ENCODE peak calls at places on chromosomes 13 and 19, in eight cellular contexts. One of them, this sample, is unnamed.

GRCh38 chr19:14432817-14433453 is at the start of gene PKN1:
- DNase-seq in transverse colon: peak
- DNase-seq in body of pancreas: peak
- DNase-seq in nephron progenitor cell: peak
- DNase-seq in neural progenitor cell: peak
- DNase-seq in activated CD8-positive, alpha-beta T cell treated with anti-CD3 and anti-CD28 coated beads for 36 hours: peak
- DNase-seq in MCF 10A: no peak
- DNase-seq in fibroblast of pulmonary artery: peak
- DNase-seq in this sample: peak

GRCh38 chr13:41590122-41590521 is 132.8 kb downstream of the RGCC start:
- DNase-seq in activated CD8-positive, alpha-beta T cell treated with anti-CD3 and anti-CD28 coated beads for 36 hours: no peak
- DNase-seq in transverse colon: no peak
- DNase-seq in fibroblast of pulmonary artery: no peak
- DNase-seq in neural progenitor cell: no peak
- DNase-seq in body of pancreas: no peak
- DNase-seq in MCF 10A: no peak
- DNase-seq in nephron progenitor cell: no peak
- DNase-seq in this sample: no peak

GRCh38 chr13:98200211-98200878 is 23.3 kb upstream of the RNF113B start:
- DNase-seq in activated CD8-positive, alpha-beta T cell treated with anti-CD3 and anti-CD28 coated beads for 36 hours: no peak
- DNase-seq in body of pancreas: no peak
- DNase-seq in neural progenitor cell: no peak
- DNase-seq in fibroblast of pulmonary artery: no peak
- DNase-seq in transverse colon: no peak
- DNase-seq in MCF 10A: no peak
- DNase-seq in nephron progenitor cell: no peak
- DNase-seq in this sample: no peak

GRCh38 chr13:50850445-50850844 is 7.0 kb upstream of the DLEU7 start:
- DNase-seq in fibroblast of pulmonary artery: no peak
- DNase-seq in transverse colon: no peak
- DNase-seq in activated CD8-positive, alpha-beta T cell treated with anti-CD3 and anti-CD28 coated beads for 36 hours: no peak
- DNase-seq in MCF 10A: no peak
- DNase-seq in body of pancreas: no peak
- DNase-seq in nephron progenitor cell: no peak
- DNase-seq in neural progenitor cell: no peak
- DNase-seq in this sample: no peak

GRCh38 chr19:2270572-2271515 is 11.1 kb downstream of the PEAK3 start:
- DNase-seq in activated CD8-positive, alpha-beta T cell treated with anti-CD3 and anti-CD28 coated beads for 36 hours: peak
- DNase-seq in neural progenitor cell: peak
- DNase-seq in nephron progenitor cell: peak
- DNase-seq in body of pancreas: peak
- DNase-seq in MCF 10A: peak
- DNase-seq in fibroblast of pulmonary artery: peak
- DNase-seq in transverse colon: peak
- DNase-seq in this sample: peak

GRCh38 chr19:18629166-18630088 is 7.4 kb upstream of the KLHL26 start:
- DNase-seq in body of pancreas: peak
- DNase-seq in fibroblast of pulmonary artery: peak
- DNase-seq in activated CD8-positive, alpha-beta T cell treated with anti-CD3 and anti-CD28 coated beads for 36 hours: no peak
- DNase-seq in nephron progenitor cell: no peak
- DNase-seq in MCF 10A: no peak
- DNase-seq in neural progenitor cell: peak
- DNase-seq in transverse colon: no peak
- DNase-seq in this sample: no peak

GRCh38 chr19:45448887-45449299 is 18.9 kb upstream of the FOSB start:
- DNase-seq in transverse colon: peak
- DNase-seq in activated CD8-positive, alpha-beta T cell treated with anti-CD3 and anti-CD28 coated beads for 36 hours: no peak
- DNase-seq in body of pancreas: no peak
- DNase-seq in fibroblast of pulmonary artery: no peak
- DNase-seq in neural progenitor cell: no peak
- DNase-seq in MCF 10A: peak
- DNase-seq in nephron progenitor cell: no peak
- DNase-seq in this sample: peak

GRCh38 chr13:59674616-59675015 is 489.1 kb downstream of the DIAPH3 start:
- DNase-seq in activated CD8-positive, alpha-beta T cell treated with anti-CD3 and anti-CD28 coated beads for 36 hours: no peak
- DNase-seq in nephron progenitor cell: no peak
- DNase-seq in body of pancreas: no peak
- DNase-seq in transverse colon: no peak
- DNase-seq in fibroblast of pulmonary artery: no peak
- DNase-seq in MCF 10A: no peak
- DNase-seq in neural progenitor cell: no peak
- DNase-seq in this sample: no peak

GRCh38 chr19:10168386-10168948 is 26.3 kb downstream of the DNMT1 start:
- DNase-seq in nephron progenitor cell: no peak
- DNase-seq in MCF 10A: no peak
- DNase-seq in neural progenitor cell: no peak
- DNase-seq in transverse colon: no peak
- DNase-seq in activated CD8-positive, alpha-beta T cell treated with anti-CD3 and anti-CD28 coated beads for 36 hours: no peak
- DNase-seq in fibroblast of pulmonary artery: no peak
- DNase-seq in body of pancreas: no peak
- DNase-seq in this sample: no peak

GRCh38 chr13:113557013-113557412 is 27.5 kb upstream of the TFDP1 start:
- DNase-seq in transverse colon: peak
- DNase-seq in activated CD8-positive, alpha-beta T cell treated with anti-CD3 and anti-CD28 coated beads for 36 hours: no peak
- DNase-seq in fibroblast of pulmonary artery: no peak
- DNase-seq in body of pancreas: no peak
- DNase-seq in nephron progenitor cell: no peak
- DNase-seq in MCF 10A: no peak
- DNase-seq in neural progenitor cell: no peak
- DNase-seq in this sample: no peak

GRCh38 chr13:112959701-112960542 is 9.1 kb upstream of the MCF2L start:
- DNase-seq in neural progenitor cell: no peak
- DNase-seq in fibroblast of pulmonary artery: no peak
- DNase-seq in activated CD8-positive, alpha-beta T cell treated with anti-CD3 and anti-CD28 coated beads for 36 hours: no peak
- DNase-seq in body of pancreas: no peak
- DNase-seq in MCF 10A: no peak
- DNase-seq in nephron progenitor cell: no peak
- DNase-seq in transverse colon: no peak
- DNase-seq in this sample: no peak

GRCh38 chr19:48149430-48149829 is 20.7 kb downstream of the LIG1 start:
- DNase-seq in body of pancreas: no peak
- DNase-seq in neural progenitor cell: no peak
- DNase-seq in transverse colon: peak
- DNase-seq in activated CD8-positive, alpha-beta T cell treated with anti-CD3 and anti-CD28 coated beads for 36 hours: no peak
- DNase-seq in fibroblast of pulmonary artery: peak
- DNase-seq in nephron progenitor cell: no peak
- DNase-seq in MCF 10A: no peak
- DNase-seq in this sample: no peak

GRCh38 chr19:45005787-45006186 is 4.5 kb downstream of the RELB start:
- DNase-seq in MCF 10A: no peak
- DNase-seq in neural progenitor cell: no peak
- DNase-seq in transverse colon: peak
- DNase-seq in body of pancreas: no peak
- DNase-seq in fibroblast of pulmonary artery: no peak
- DNase-seq in activated CD8-positive, alpha-beta T cell treated with anti-CD3 and anti-CD28 coated beads for 36 hours: no peak
- DNase-seq in nephron progenitor cell: no peak
- DNase-seq in this sample: no peak

GRCh38 chr19:2049741-2050348 is 1.2 kb downstream of the MKNK2 start:
- DNase-seq in transverse colon: peak
- DNase-seq in body of pancreas: peak
- DNase-seq in MCF 10A: peak
- DNase-seq in neural progenitor cell: peak
- DNase-seq in activated CD8-positive, alpha-beta T cell treated with anti-CD3 and anti-CD28 coated beads for 36 hours: peak
- DNase-seq in fibroblast of pulmonary artery: peak
- DNase-seq in nephron progenitor cell: peak
- DNase-seq in this sample: peak

GRCh38 chr19:1106841-1107654 is 3.3 kb downstream of the GPX4 start:
- DNase-seq in MCF 10A: peak
- DNase-seq in activated CD8-positive, alpha-beta T cell treated with anti-CD3 and anti-CD28 coated beads for 36 hours: no peak
- DNase-seq in fibroblast of pulmonary artery: peak
- DNase-seq in neural progenitor cell: no peak
- DNase-seq in transverse colon: peak
- DNase-seq in body of pancreas: no peak
- DNase-seq in nephron progenitor cell: no peak
- DNase-seq in this sample: peak

GRCh38 chr13:25990801-25991200 is 61.0 kb downstream of the SHISA2 start:
- DNase-seq in MCF 10A: no peak
- DNase-seq in transverse colon: no peak
- DNase-seq in activated CD8-positive, alpha-beta T cell treated with anti-CD3 and anti-CD28 coated beads for 36 hours: no peak
- DNase-seq in nephron progenitor cell: peak
- DNase-seq in neural progenitor cell: no peak
- DNase-seq in fibroblast of pulmonary artery: peak
- DNase-seq in body of pancreas: no peak
- DNase-seq in this sample: peak

GRCh38 chr19:38506723-38507550 is 73.4 kb downstream of the RYR1 start:
- DNase-seq in body of pancreas: peak
- DNase-seq in neural progenitor cell: peak
- DNase-seq in nephron progenitor cell: peak
- DNase-seq in activated CD8-positive, alpha-beta T cell treated with anti-CD3 and anti-CD28 coated beads for 36 hours: peak
- DNase-seq in fibroblast of pulmonary artery: peak
- DNase-seq in transverse colon: peak
- DNase-seq in MCF 10A: peak
- DNase-seq in this sample: peak

GRCh38 chr13:26343816-26344215 is 89.9 kb downstream of the CDK8 start:
- DNase-seq in transverse colon: no peak
- DNase-seq in nephron progenitor cell: no peak
- DNase-seq in activated CD8-positive, alpha-beta T cell treated with anti-CD3 and anti-CD28 coated beads for 36 hours: no peak
- DNase-seq in neural progenitor cell: no peak
- DNase-seq in fibroblast of pulmonary artery: no peak
- DNase-seq in MCF 10A: no peak
- DNase-seq in body of pancreas: no peak
- DNase-seq in this sample: no peak

GRCh38 chr19:55303477-55303876 is 19.7 kb downstream of the BRSK1 start:
- DNase-seq in neural progenitor cell: no peak
- DNase-seq in activated CD8-positive, alpha-beta T cell treated with anti-CD3 and anti-CD28 coated beads for 36 hours: no peak
- DNase-seq in transverse colon: no peak
- DNase-seq in body of pancreas: no peak
- DNase-seq in fibroblast of pulmonary artery: no peak
- DNase-seq in MCF 10A: no peak
- DNase-seq in nephron progenitor cell: no peak
- DNase-seq in this sample: no peak

GRCh38 chr19:55305491-55305890 is 19.6 kb downstream of the TMEM150B start:
- DNase-seq in activated CD8-positive, alpha-beta T cell treated with anti-CD3 and anti-CD28 coated beads for 36 hours: peak
- DNase-seq in neural progenitor cell: peak
- DNase-seq in nephron progenitor cell: peak
- DNase-seq in MCF 10A: peak
- DNase-seq in transverse colon: no peak
- DNase-seq in fibroblast of pulmonary artery: peak
- DNase-seq in body of pancreas: peak
- DNase-seq in this sample: peak

GRCh38 chr19:55304980-55305379 is 20.2 kb downstream of the TMEM150B start:
- DNase-seq in activated CD8-positive, alpha-beta T cell treated with anti-CD3 and anti-CD28 coated beads for 36 hours: no peak
- DNase-seq in nephron progenitor cell: no peak
- DNase-seq in neural progenitor cell: no peak
- DNase-seq in body of pancreas: no peak
- DNase-seq in MCF 10A: no peak
- DNase-seq in fibroblast of pulmonary artery: no peak
- DNase-seq in transverse colon: no peak
- DNase-seq in this sample: no peak

GRCh38 chr19:55305983-55306562 is 19.1 kb downstream of the TMEM150B start:
- DNase-seq in neural progenitor cell: no peak
- DNase-seq in activated CD8-positive, alpha-beta T cell treated with anti-CD3 and anti-CD28 coated beads for 36 hours: no peak
- DNase-seq in fibroblast of pulmonary artery: no peak
- DNase-seq in transverse colon: no peak
- DNase-seq in body of pancreas: no peak
- DNase-seq in nephron progenitor cell: no peak
- DNase-seq in MCF 10A: no peak
- DNase-seq in this sample: no peak

GRCh38 chr19:55304279-55304978 is 20.6 kb downstream of the BRSK1 start:
- DNase-seq in fibroblast of pulmonary artery: no peak
- DNase-seq in MCF 10A: peak
- DNase-seq in nephron progenitor cell: peak
- DNase-seq in activated CD8-positive, alpha-beta T cell treated with anti-CD3 and anti-CD28 coated beads for 36 hours: peak
- DNase-seq in body of pancreas: peak
- DNase-seq in neural progenitor cell: peak
- DNase-seq in transverse colon: peak
- DNase-seq in this sample: peak
- TF ChIP-seq CTCF in fibroblast of pulmonary artery: no peak
- TF ChIP-seq CTCF in MCF 10A: no peak
- TF ChIP-seq CTCF in nephron progenitor cell: no peak
- TF ChIP-seq CTCF in activated CD8-positive, alpha-beta T cell treated with anti-CD3 and anti-CD28 coated beads for 36 hours: no peak
- TF ChIP-seq CTCF in body of pancreas: no peak
- TF ChIP-seq CTCF in neural progenitor cell: no peak
- TF ChIP-seq CTCF in transverse colon: no peak
- TF ChIP-seq CTCF in this sample: no peak

DNA sequence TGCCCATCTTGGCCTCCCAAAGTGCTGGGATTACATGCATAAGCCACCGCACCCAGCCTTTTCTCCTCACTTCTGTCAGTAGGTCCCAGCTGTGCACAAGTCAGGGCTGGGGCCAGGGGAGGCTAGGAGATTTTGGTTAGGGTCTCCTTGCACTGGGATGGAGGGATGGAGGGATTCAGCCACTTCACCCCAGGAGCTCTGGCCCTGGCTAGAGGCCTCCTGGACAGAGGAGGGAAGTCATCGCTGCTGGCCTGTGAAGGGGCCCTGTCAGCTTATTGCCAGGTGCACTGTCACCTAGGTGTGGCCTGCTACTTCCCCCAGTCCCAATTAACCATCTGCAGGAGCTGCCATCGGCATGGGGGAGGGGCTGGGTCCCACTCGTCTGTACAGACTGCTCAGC is 52.2 kb downstream of the CHST8 start:
- DNase-seq in transverse colon: no peak
- DNase-seq in activated CD8-positive, alpha-beta T cell treated with anti-CD3 and anti-CD28 coated beads for 36 hours: no peak
- DNase-seq in MCF 10A: no peak
- DNase-seq in nephron progenitor cell: no peak
- DNase-seq in neural progenitor cell: no peak
- DNase-seq in body of pancreas: no peak
- DNase-seq in fibroblast of pulmonary artery: no peak
- DNase-seq in this sample: no peak
- TF ChIP-seq CTCF in transverse colon: no peak
- TF ChIP-seq CTCF in activated CD8-positive, alpha-beta T cell treated with anti-CD3 and anti-CD28 coated beads for 36 hours: no peak
- TF ChIP-seq CTCF in MCF 10A: no peak
- TF ChIP-seq CTCF in nephron progenitor cell: no peak
- TF ChIP-seq CTCF in neural progenitor cell: no peak
- TF ChIP-seq CTCF in body of pancreas: no peak
- TF ChIP-seq CTCF in fibroblast of pulmonary artery: no peak
- TF ChIP-seq CTCF in this sample: no peak

GRCh38 chr19:55443045-55443823 is at the start of gene SHISA7:
- DNase-seq in transverse colon: no peak
- DNase-seq in body of pancreas: no peak
- DNase-seq in activated CD8-positive, alpha-beta T cell treated with anti-CD3 and anti-CD28 coated beads for 36 hours: no peak
- DNase-seq in nephron progenitor cell: no peak
- DNase-seq in neural progenitor cell: peak
- DNase-seq in MCF 10A: no peak
- DNase-seq in fibroblast of pulmonary artery: no peak
- DNase-seq in this sample: no peak
- TF ChIP-seq CTCF in transverse colon: no peak
- TF ChIP-seq CTCF in body of pancreas: no peak
- TF ChIP-seq CTCF in activated CD8-positive, alpha-beta T cell treated with anti-CD3 and anti-CD28 coated beads for 36 hours: no peak
- TF ChIP-seq CTCF in nephron progenitor cell: no peak
- TF ChIP-seq CTCF in neural progenitor cell: peak
- TF ChIP-seq CTCF in MCF 10A: no peak
- TF ChIP-seq CTCF in fibroblast of pulmonary artery: no peak
- TF ChIP-seq CTCF in this sample: no peak

DNA sequence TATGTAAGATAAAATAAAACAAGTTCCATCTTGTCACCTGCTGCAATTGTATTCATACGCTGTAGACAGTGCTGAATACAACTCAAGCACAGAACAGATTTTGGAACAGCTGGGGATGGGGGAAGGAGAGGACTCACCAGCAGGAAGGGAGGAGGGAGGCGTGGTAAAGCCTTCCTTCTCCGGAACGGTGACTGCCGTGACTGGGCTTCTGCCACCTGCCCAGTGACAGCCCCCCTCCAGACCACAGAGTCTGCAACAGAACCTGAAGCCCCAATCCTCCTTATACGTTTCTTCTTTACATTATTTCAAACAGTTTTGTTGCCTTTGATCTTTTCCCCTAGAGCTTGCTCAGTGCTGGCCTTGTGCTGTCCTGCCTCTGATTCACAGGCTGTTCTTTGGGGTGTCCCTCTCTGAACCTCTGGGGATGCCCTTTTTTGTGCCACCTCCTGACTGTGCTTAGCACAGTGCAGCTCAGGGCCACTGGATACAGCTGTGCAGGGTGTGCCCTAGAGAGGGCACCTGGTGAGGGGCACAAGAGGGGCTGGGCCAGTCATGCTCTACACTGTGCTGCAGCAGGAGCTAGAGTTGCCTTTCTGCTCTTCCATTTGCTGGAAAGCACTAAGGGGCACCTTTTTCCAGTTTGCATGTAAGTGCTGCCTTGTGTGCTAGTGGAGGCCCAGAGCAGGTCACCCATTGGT is 213.0 kb downstream of the ZIC5 start:
- DNase-seq in body of pancreas: no peak
- DNase-seq in MCF 10A: no peak
- DNase-seq in transverse colon: no peak
- DNase-seq in fibroblast of pulmonary artery: no peak
- DNase-seq in neural progenitor cell: no peak
- DNase-seq in activated CD8-positive, alpha-beta T cell treated with anti-CD3 and anti-CD28 coated beads for 36 hours: no peak
- DNase-seq in nephron progenitor cell: no peak
- DNase-seq in this sample: no peak
- TF ChIP-seq CTCF in body of pancreas: no peak
- TF ChIP-seq CTCF in MCF 10A: no peak
- TF ChIP-seq CTCF in transverse colon: no peak
- TF ChIP-seq CTCF in fibroblast of pulmonary artery: no peak
- TF ChIP-seq CTCF in neural progenitor cell: no peak
- TF ChIP-seq CTCF in activated CD8-positive, alpha-beta T cell treated with anti-CD3 and anti-CD28 coated beads for 36 hours: no peak
- TF ChIP-seq CTCF in nephron progenitor cell: no peak
- TF ChIP-seq CTCF in this sample: no peak